ENCODE peak calls at places on chromosomes 5 and 9, in seven cellular contexts. Z is transverse colon, V is fibroblast of lung, F is foreskin fibroblast, M is stomach, W is PC-9, R is choroid plexus epithelial cell. S is an unnamed sample.
A peak's percentile ranks its signal among the peaks of the same experiment; 100 is the strongest.

GRCh38 chr5:171395042-171395441 is 7.4 kb downstream of the NPM1 start:
- DNase-seq in Z (no peak), V (no peak), F (no peak), M (no peak), W (no peak), R (no peak), S (no peak)

GRCh38 chr5:54295658-54296276 is 14.6 kb downstream of the ARL15 start:
- DNase-seq in Z (no peak), V (no peak), F (no peak), M (no peak), W (no peak), R (no peak), S (no peak)

GRCh38 chr5:11384441-11385250 is 519.6 kb downstream of the CTNND2 start:
- DNase-seq in Z (no peak), V (no peak), F (no peak), M (peak; percentile 71), W (no peak), R (no peak), S (no peak)

GRCh38 chr9:75455444-75455921 is 367.2 kb downstream of the OSTF1 start:
- DNase-seq in Z (no peak), V (peak; percentile 0), F (peak; percentile 1), M (no peak), W (no peak), R (peak; percentile 45), S (no peak)

GRCh38 chr9:91085499-91086291 is 276.0 kb downstream of the AUH start:
- DNase-seq in Z (no peak), V (no peak), F (no peak), M (no peak), W (no peak), R (no peak), S (no peak)

GRCh38 chr9:130936285-130937117 is 2.5 kb downstream of the FIBCD1 start:
- DNase-seq in Z (peak; percentile 18), V (peak; percentile 79), F (peak; percentile 87), M (no peak), W (peak; percentile 78), R (peak; percentile 57), S (no peak)

GRCh38 chr5:59517926-59518585 is 375.5 kb downstream of the PDE4D start:
- DNase-seq in Z (no peak), V (peak; percentile 83), F (peak; percentile 83), M (no peak), W (peak; percentile 7), R (peak; percentile 72), S (no peak)

GRCh38 chr5:135371738-135372232 is 27.2 kb downstream of the MACROH2A1 start:
- DNase-seq in Z (no peak), V (no peak), F (no peak), M (no peak), W (no peak), R (no peak), S (no peak)

GRCh38 chr9:35907732-35908483 is 1.4 kb upstream of the SPAAR start:
- DNase-seq in Z (peak; percentile 70), V (peak; percentile 96), F (peak; percentile 92), M (peak; percentile 47), W (peak; percentile 69), R (peak; percentile 73), S (no peak)

GRCh38 chr5:166441-167372 is 24.6 kb upstream of the LRRC14B start:
- DNase-seq in Z (no peak), V (no peak), F (no peak), M (peak; percentile 38), W (no peak), R (no peak), S (no peak)

GRCh38 chr9:91192379-91192775 is 169.3 kb downstream of the AUH start:
- DNase-seq in Z (no peak), V (peak; percentile 69), F (no peak), M (no peak), W (no peak), R (peak; percentile 65), S (no peak)

GRCh38 chr5:213803-214395 is 4.1 kb downstream of the CCDC127 start:
- DNase-seq in Z (no peak), V (no peak), F (no peak), M (no peak), W (no peak), R (no peak), S (no peak)

GRCh38 chr5:132427285-132428146 is 58.0 kb downstream of the SLC22A5 start:
- DNase-seq in Z (peak; percentile 80), V (no peak), F (no peak), M (peak; percentile 66), W (peak; percentile 62), R (no peak), S (peak; percentile 87)

GRCh38 chr5:1295650-1296037 is 776 bp upstream of the TERT start:
- DNase-seq in Z (no peak), V (no peak), F (no peak), M (no peak), W (no peak), R (no peak), S (no peak)

GRCh38 chr9:79480639-79481038 is 91.1 kb upstream of the TLE4 start:
- DNase-seq in Z (no peak), V (no peak), F (no peak), M (no peak), W (no peak), R (no peak), S (no peak)

GRCh38 chr9:121299125-121299466 is 31.1 kb downstream of the GSN start:
- DNase-seq in Z (no peak), V (no peak), F (no peak), M (no peak), W (no peak), R (no peak), S (no peak)

GRCh38 chr9:121301881-121302286 is 33.9 kb downstream of the GSN start:
- DNase-seq in Z (no peak), V (no peak), F (no peak), M (no peak), W (no peak), R (no peak), S (no peak)

GRCh38 chr9:121298689-121299112 is 30.7 kb downstream of the GSN start:
- DNase-seq in Z (no peak), V (no peak), F (no peak), M (no peak), W (no peak), R (no peak), S (no peak)

GRCh38 chr9:121299467-121300282 is 31.7 kb downstream of the GSN start:
- DNase-seq in Z (peak; percentile 70), V (no peak), F (no peak), M (peak; percentile 57), W (peak; percentile 62), R (peak; percentile 43), S (peak; percentile 7)

GRCh38 chr9:121300283-121301119 is 32.5 kb downstream of the GSN start:
- DNase-seq in Z (no peak), V (no peak), F (no peak), M (no peak), W (no peak), R (no peak), S (no peak)
- H3K4me3 ChIP-seq in Z (peak overlapping the region; percentile 58), V (peak overlapping the region; percentile 37), F (peak overlapping the region; percentile 52), M (peak overlapping the region; percentile 58), W (peak overlapping the region; percentile 59), R (peak overlapping the region; percentile 58), S (peak overlapping the region; percentile 10)

DNA sequence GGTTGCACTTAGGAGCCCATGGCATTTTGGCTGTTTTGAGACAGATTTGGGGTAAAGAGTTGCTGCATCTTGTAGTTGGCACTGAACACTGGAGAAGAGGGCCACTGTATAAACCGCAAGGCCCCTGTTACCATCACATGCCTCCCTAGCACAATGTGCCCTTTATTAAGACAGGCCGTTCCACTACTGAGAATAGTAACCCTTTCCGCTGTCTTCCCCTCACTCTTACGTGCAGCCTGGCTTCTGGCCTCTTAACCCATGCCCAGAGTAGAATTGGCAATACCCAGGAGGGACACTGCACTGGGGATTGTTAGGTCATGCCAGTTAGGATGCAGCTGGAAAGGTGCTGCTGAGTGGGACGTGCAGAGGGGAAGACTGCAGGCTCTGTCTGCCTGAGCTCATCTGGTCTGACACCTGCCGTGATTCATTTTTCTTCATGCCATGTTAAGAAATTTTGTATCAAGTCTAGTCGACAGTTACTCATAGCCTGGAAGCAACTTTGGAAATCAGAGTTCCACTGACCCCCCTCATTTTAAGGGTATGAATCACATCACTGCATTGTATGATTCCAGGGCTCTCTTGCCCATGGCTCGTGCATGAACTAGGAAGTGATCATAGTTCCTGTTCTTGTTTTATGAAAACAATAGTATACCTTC is 146.9 kb upstream of the DMRT1 start:
- DNase-seq in Z (no peak), V (peak; percentile 70), F (peak; percentile 89), M (no peak), W (peak; percentile 26), R (peak; percentile 74), S (no peak)
- H3K4me3 ChIP-seq in Z (no peak overlapping the region), V (peak overlapping the region; percentile 27), F (peak overlapping the region; percentile 41), M (peak overlapping the region; percentile 8), W (no peak overlapping the region), R (no peak overlapping the region), S (no peak overlapping the region)

DNA sequence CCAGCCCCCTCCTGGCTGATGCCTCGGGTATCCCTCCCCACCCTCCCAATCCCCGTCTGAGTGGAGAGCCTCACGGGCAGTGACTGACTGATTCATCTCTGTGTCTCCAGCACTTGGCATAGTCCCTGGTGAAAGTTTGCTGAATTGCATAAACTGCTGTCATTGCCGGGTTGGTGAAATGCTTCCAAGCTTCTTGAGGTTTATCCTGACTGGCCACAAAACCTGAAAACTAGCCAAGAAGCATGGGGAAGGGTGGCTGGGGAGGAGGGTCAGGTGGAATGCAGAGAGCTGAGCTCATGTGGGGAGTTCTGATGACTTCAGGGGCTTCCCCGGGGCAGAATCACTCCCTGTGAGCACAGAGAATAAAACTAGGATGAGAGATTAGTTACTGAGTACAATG is 56.9 kb upstream of the GGTA1 start:
- DNase-seq in Z (no peak), V (peak; percentile 93), F (peak; percentile 88), M (peak; percentile 50), W (peak; percentile 55), R (peak; percentile 94), S (no peak)
- H3K4me3 ChIP-seq in Z (no peak overlapping the region), V (no peak overlapping the region), F (no peak overlapping the region), M (no peak overlapping the region), W (no peak overlapping the region), R (no peak overlapping the region), S (no peak overlapping the region)

GRCh38 chr9:128091144-128091543 is 23.1 kb downstream of the SLC25A25 start:
- DNase-seq in Z (peak; percentile 48), V (peak; percentile 92), F (peak; percentile 90), M (no peak), W (no peak), R (peak; percentile 90), S (no peak)
- H3K4me3 ChIP-seq in Z (no peak overlapping the region), V (peak overlapping the region; percentile 44), F (peak overlapping the region; percentile 66), M (no peak overlapping the region), W (no peak overlapping the region), R (peak overlapping the region; percentile 18), S (no peak overlapping the region)

S was measured in CD4-positive, CD25-positive, alpha-beta regulatory T cell.